ENCODE peak calls at places on chromosomes 2 and 18, in nine cellular contexts. One of them, this sample, is unnamed.
A peak's percentile ranks its signal among the peaks of the same experiment; 100 is the strongest.

GRCh38 chr2:54287532-54287931 is 31.5 kb upstream of the TSPYL6 start:
- DNase-seq in K562: no peak
- DNase-seq in ovary: no peak
- DNase-seq in tibial nerve: peak; percentile 24
- DNase-seq in transverse colon: no peak
- DNase-seq in A549: no peak
- DNase-seq in HepG2: no peak
- DNase-seq in H1: no peak
- DNase-seq in sigmoid colon: peak; percentile 72
- DNase-seq in this sample: no peak

GRCh38 chr2:70726947-70727725 is 40.9 kb downstream of the ADD2 start:
- DNase-seq in K562: no peak
- DNase-seq in ovary: no peak
- DNase-seq in tibial nerve: no peak
- DNase-seq in transverse colon: no peak
- DNase-seq in A549: no peak
- DNase-seq in HepG2: no peak
- DNase-seq in H1: peak; percentile 35
- DNase-seq in sigmoid colon: no peak
- DNase-seq in this sample: no peak

GRCh38 chr18:37299471-37300304 is 265.9 kb downstream of the CELF4 start:
- DNase-seq in K562: peak; percentile 89
- DNase-seq in ovary: peak; percentile 91
- DNase-seq in tibial nerve: peak; percentile 86
- DNase-seq in transverse colon: peak; percentile 79
- DNase-seq in A549: peak; percentile 69
- DNase-seq in HepG2: peak; percentile 97
- DNase-seq in H1: no peak
- DNase-seq in sigmoid colon: peak; percentile 90
- DNase-seq in this sample: peak; percentile 76

GRCh38 chr2:200356794-200357472 is 50.4 kb downstream of the SPATS2L start:
- DNase-seq in K562: no peak
- DNase-seq in ovary: no peak
- DNase-seq in tibial nerve: no peak
- DNase-seq in transverse colon: no peak
- DNase-seq in A549: no peak
- DNase-seq in HepG2: no peak
- DNase-seq in H1: no peak
- DNase-seq in sigmoid colon: no peak
- DNase-seq in this sample: no peak

GRCh38 chr2:95272299-95272751 is 1.9 kb upstream of the PROM2 start:
- DNase-seq in K562: no peak
- DNase-seq in ovary: peak; percentile 16
- DNase-seq in tibial nerve: no peak
- DNase-seq in transverse colon: no peak
- DNase-seq in A549: no peak
- DNase-seq in HepG2: no peak
- DNase-seq in H1: peak; percentile 14
- DNase-seq in sigmoid colon: no peak
- DNase-seq in this sample: no peak

GRCh38 chr2:64987001-64987962 is 1.9 kb upstream of the SLC1A4 start:
- DNase-seq in K562: peak; percentile 25
- DNase-seq in ovary: no peak
- DNase-seq in tibial nerve: no peak
- DNase-seq in transverse colon: no peak
- DNase-seq in A549: no peak
- DNase-seq in HepG2: peak; percentile 75
- DNase-seq in H1: no peak
- DNase-seq in sigmoid colon: no peak
- DNase-seq in this sample: no peak

GRCh38 chr2:113842919-113843736 is 46.8 kb upstream of the ACTR3 start:
- DNase-seq in K562: peak; percentile 50
- DNase-seq in ovary: no peak
- DNase-seq in tibial nerve: no peak
- DNase-seq in transverse colon: no peak
- DNase-seq in A549: no peak
- DNase-seq in HepG2: no peak
- DNase-seq in H1: no peak
- DNase-seq in sigmoid colon: no peak
- DNase-seq in this sample: no peak

GRCh38 chr2:19826874-19827273 is 74.9 kb downstream of the TTC32 start:
- DNase-seq in K562: no peak
- DNase-seq in ovary: no peak
- DNase-seq in tibial nerve: no peak
- DNase-seq in transverse colon: no peak
- DNase-seq in A549: no peak
- DNase-seq in HepG2: no peak
- DNase-seq in H1: no peak
- DNase-seq in sigmoid colon: no peak
- DNase-seq in this sample: no peak

GRCh38 chr2:128501022-128501690 is 182.5 kb upstream of the HS6ST1 start:
- DNase-seq in K562: no peak
- DNase-seq in ovary: no peak
- DNase-seq in tibial nerve: no peak
- DNase-seq in transverse colon: no peak
- DNase-seq in A549: no peak
- DNase-seq in HepG2: no peak
- DNase-seq in H1: peak; percentile 38
- DNase-seq in sigmoid colon: no peak
- DNase-seq in this sample: no peak

GRCh38 chr2:221283896-221284295 is 288.2 kb downstream of the EPHA4 start:
- DNase-seq in K562: no peak
- DNase-seq in ovary: no peak
- DNase-seq in tibial nerve: no peak
- DNase-seq in transverse colon: no peak
- DNase-seq in A549: no peak
- DNase-seq in HepG2: no peak
- DNase-seq in H1: no peak
- DNase-seq in sigmoid colon: no peak
- DNase-seq in this sample: no peak

GRCh38 chr2:3580449-3580848 is 5.4 kb downstream of the RPS7 start:
- DNase-seq in K562: no peak
- DNase-seq in ovary: no peak
- DNase-seq in tibial nerve: no peak
- DNase-seq in transverse colon: no peak
- DNase-seq in A549: no peak
- DNase-seq in HepG2: no peak
- DNase-seq in H1: no peak
- DNase-seq in sigmoid colon: no peak
- DNase-seq in this sample: no peak

GRCh38 chr18:62586148-62586774 is 63.4 kb downstream of the ZCCHC2 start:
- DNase-seq in K562: peak; percentile 78
- DNase-seq in ovary: peak; percentile 78
- DNase-seq in tibial nerve: peak; percentile 64
- DNase-seq in transverse colon: peak; percentile 67
- DNase-seq in A549: peak; percentile 61
- DNase-seq in HepG2: peak; percentile 29
- DNase-seq in H1: peak; percentile 89
- DNase-seq in sigmoid colon: peak; percentile 78
- DNase-seq in this sample: peak; percentile 69

GRCh38 chr2:25310965-25311865 is 30.5 kb downstream of the DNMT3A start:
- DNase-seq in K562: no peak
- DNase-seq in ovary: no peak
- DNase-seq in tibial nerve: no peak
- DNase-seq in transverse colon: peak; percentile 85
- DNase-seq in A549: no peak
- DNase-seq in HepG2: peak; percentile 32
- DNase-seq in H1: peak; percentile 71
- DNase-seq in sigmoid colon: no peak
- DNase-seq in this sample: peak; percentile 50

GRCh38 chr2:12081481-12082210 is 335.2 kb downstream of the LPIN1 start:
- DNase-seq in K562: no peak
- DNase-seq in ovary: no peak
- DNase-seq in tibial nerve: no peak
- DNase-seq in transverse colon: no peak
- DNase-seq in A549: no peak
- DNase-seq in HepG2: no peak
- DNase-seq in H1: no peak
- DNase-seq in sigmoid colon: no peak
- DNase-seq in this sample: no peak

GRCh38 chr2:12083713-12084420 is 337.4 kb downstream of the LPIN1 start:
- DNase-seq in K562: peak; percentile 81
- DNase-seq in ovary: no peak
- DNase-seq in tibial nerve: no peak
- DNase-seq in transverse colon: no peak
- DNase-seq in A549: no peak
- DNase-seq in HepG2: no peak
- DNase-seq in H1: no peak
- DNase-seq in sigmoid colon: no peak
- DNase-seq in this sample: no peak

GRCh38 chr2:12087175-12087574 is 340.7 kb downstream of the LPIN1 start:
- DNase-seq in K562: no peak
- DNase-seq in ovary: no peak
- DNase-seq in tibial nerve: no peak
- DNase-seq in transverse colon: no peak
- DNase-seq in A549: no peak
- DNase-seq in HepG2: no peak
- DNase-seq in H1: no peak
- DNase-seq in sigmoid colon: no peak
- DNase-seq in this sample: no peak

GRCh38 chr2:12080360-12080759 is 333.9 kb downstream of the LPIN1 start:
- DNase-seq in K562: no peak
- DNase-seq in ovary: no peak
- DNase-seq in tibial nerve: no peak
- DNase-seq in transverse colon: no peak
- DNase-seq in A549: no peak
- DNase-seq in HepG2: no peak
- DNase-seq in H1: no peak
- DNase-seq in sigmoid colon: no peak
- DNase-seq in this sample: no peak

GRCh38 chr2:12083081-12083569 is 336.7 kb downstream of the LPIN1 start:
- DNase-seq in K562: no peak
- DNase-seq in ovary: no peak
- DNase-seq in tibial nerve: no peak
- DNase-seq in transverse colon: no peak
- DNase-seq in A549: no peak
- DNase-seq in HepG2: no peak
- DNase-seq in H1: no peak
- DNase-seq in sigmoid colon: no peak
- DNase-seq in this sample: peak; percentile 15
- H3K27ac ChIP-seq in K562: no peak overlapping the region
- H3K27ac ChIP-seq in ovary: no peak overlapping the region
- H3K27ac ChIP-seq in tibial nerve: no peak overlapping the region
- H3K27ac ChIP-seq in transverse colon: no peak overlapping the region
- H3K27ac ChIP-seq in A549: no peak overlapping the region
- H3K27ac ChIP-seq in HepG2: no peak overlapping the region
- H3K27ac ChIP-seq in H1: no peak overlapping the region
- H3K27ac ChIP-seq in sigmoid colon: no peak overlapping the region
- H3K27ac ChIP-seq in this sample: no peak overlapping the region

DNA sequence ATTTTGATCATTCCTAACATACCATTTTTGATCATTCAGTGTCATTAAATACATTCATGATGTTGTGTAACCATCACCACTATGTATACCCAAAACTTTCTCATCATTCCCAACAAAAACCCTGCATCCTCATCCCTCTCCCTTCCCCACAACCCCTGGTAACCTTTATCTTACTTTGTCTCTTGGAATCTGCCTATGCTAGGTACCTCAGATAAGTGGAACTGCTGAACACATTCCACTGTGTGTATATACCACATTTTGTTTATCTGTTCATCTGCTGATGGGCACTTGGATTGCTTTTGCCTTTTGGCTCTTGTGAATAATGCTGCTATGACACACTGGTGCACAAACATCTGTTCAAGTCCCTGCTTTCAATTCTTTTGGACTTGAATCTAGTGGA is 83.8 kb upstream of the TFCP2L1 start:
- DNase-seq in K562: no peak
- DNase-seq in ovary: no peak
- DNase-seq in tibial nerve: no peak
- DNase-seq in transverse colon: no peak
- DNase-seq in A549: no peak
- DNase-seq in HepG2: no peak
- DNase-seq in H1: no peak
- DNase-seq in sigmoid colon: no peak
- DNase-seq in this sample: no peak
- TF ChIP-seq EP300 in K562: no peak
- TF ChIP-seq EP300 in ovary: no peak
- TF ChIP-seq EP300 in tibial nerve: no peak
- TF ChIP-seq EP300 in transverse colon: no peak
- TF ChIP-seq EP300 in A549: no peak
- TF ChIP-seq EP300 in HepG2: no peak
- TF ChIP-seq EP300 in H1: no peak
- TF ChIP-seq EP300 in sigmoid colon: no peak
- TF ChIP-seq EP300 in this sample: no peak

DNA sequence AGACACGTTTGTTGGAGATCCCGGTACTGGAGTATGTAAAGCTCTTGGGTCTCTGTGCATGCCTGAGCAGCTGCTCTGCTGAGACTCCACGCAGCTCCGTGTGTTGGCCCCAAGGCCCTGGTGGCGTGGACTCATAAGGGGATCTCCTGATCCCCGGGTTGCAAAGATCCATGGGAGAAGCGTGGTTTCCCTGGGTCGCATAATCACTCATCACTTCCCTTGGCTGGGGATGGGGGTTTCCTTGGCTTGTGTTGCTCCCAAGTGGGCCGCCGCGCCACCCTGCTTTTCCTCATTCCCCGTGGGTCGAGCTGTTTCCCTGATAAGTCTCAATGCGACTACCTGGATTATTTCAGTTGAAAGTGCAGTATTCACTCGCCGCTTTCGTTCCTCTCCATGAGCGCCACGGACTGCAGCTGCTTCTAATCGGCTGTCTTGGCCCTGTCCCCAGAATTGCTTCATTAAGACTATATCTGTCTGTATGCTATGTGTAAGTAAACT is 76.0 kb downstream of the EPC2 start:
- DNase-seq in K562: peak; percentile 10
- DNase-seq in ovary: peak; percentile 55
- DNase-seq in tibial nerve: peak; percentile 5
- DNase-seq in transverse colon: no peak
- DNase-seq in A549: no peak
- DNase-seq in HepG2: no peak
- DNase-seq in H1: no peak
- DNase-seq in sigmoid colon: peak; percentile 62
- DNase-seq in this sample: no peak
- H3K27ac ChIP-seq in K562: no peak overlapping the region
- H3K27ac ChIP-seq in ovary: no peak overlapping the region
- H3K27ac ChIP-seq in tibial nerve: no peak overlapping the region
- H3K27ac ChIP-seq in transverse colon: no peak overlapping the region
- H3K27ac ChIP-seq in A549: no peak overlapping the region
- H3K27ac ChIP-seq in HepG2: no peak overlapping the region
- H3K27ac ChIP-seq in H1: no peak overlapping the region
- H3K27ac ChIP-seq in sigmoid colon: peak overlapping the region; percentile 32
- H3K27ac ChIP-seq in this sample: no peak overlapping the region

DNA sequence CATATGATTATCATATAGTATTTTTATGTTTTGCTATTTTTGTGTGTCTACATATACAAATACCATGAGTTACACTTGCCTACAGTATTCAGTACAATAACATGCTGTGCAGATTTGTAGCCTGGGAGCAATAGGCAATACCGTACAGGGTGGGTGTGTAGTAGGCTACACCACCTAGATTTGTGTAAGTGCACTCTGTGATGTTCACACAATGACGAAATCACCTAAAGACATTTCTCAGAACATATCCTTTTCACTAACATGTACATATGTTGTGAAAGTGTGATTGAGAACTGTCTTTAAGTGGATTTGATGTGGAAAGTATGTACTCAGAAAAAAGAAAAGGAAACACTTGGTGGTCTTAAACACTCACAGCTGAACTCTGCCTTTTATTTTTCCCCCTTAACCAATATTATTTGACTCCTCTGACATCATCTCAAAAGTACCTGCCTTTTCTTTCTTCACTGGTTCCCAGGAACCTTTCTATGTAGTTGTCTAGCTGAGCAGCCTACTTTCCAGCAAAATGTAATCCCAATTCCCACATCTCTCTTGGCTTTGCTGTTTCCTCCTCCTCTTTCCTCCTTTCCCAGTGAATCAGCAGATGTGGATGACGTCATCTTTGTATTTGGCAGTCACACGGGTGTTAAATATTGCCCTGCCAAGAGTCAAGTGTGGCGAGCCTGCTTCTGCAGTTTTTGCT is 47.7 kb downstream of the OSBPL6 start:
- DNase-seq in K562: peak; percentile 53
- DNase-seq in ovary: peak; percentile 46
- DNase-seq in tibial nerve: peak; percentile 72
- DNase-seq in transverse colon: peak; percentile 20
- DNase-seq in A549: peak; percentile 69
- DNase-seq in HepG2: no peak
- DNase-seq in H1: no peak
- DNase-seq in sigmoid colon: peak; percentile 80
- DNase-seq in this sample: no peak
- TF ChIP-seq EP300 in K562: no peak
- TF ChIP-seq EP300 in ovary: no peak
- TF ChIP-seq EP300 in tibial nerve: no peak
- TF ChIP-seq EP300 in transverse colon: no peak
- TF ChIP-seq EP300 in A549: no peak
- TF ChIP-seq EP300 in HepG2: no peak
- TF ChIP-seq EP300 in H1: no peak
- TF ChIP-seq EP300 in sigmoid colon: no peak
- TF ChIP-seq EP300 in this sample: no peak